ENCODE peak calls at places on chromosomes 13 and 19, in eight cellular contexts. S, J, N, B, K, D, E and G are unnamed samples.

GRCh38 chr19:19539738-19540703 is 2.0 kb downstream of the CILP2 start:
- DNase-seq in S (no peak), J (peak), N (peak), B (peak), K (peak), D (peak), E (no peak), G (no peak)

GRCh38 chr19:49862411-49863253 is 4.7 kb downstream of the PNKP start:
- DNase-seq in S (no peak), J (peak), N (no peak), B (no peak), K (no peak), D (no peak), E (no peak), G (no peak)

GRCh38 chr19:31054430-31054829 is 294.8 kb downstream of the TSHZ3 start:
- DNase-seq in S (no peak), J (peak), N (peak), B (peak), K (no peak), D (peak), E (peak), G (peak)

GRCh38 chr19:11138659-11139526 is 16.7 kb downstream of the SPC24 start:
- DNase-seq in S (peak), J (peak), N (peak), B (peak), K (peak), D (peak), E (peak), G (no peak)

GRCh38 chr19:48714759-48715261 is 4.7 kb downstream of the MAMSTR start:
- DNase-seq in S (no peak), J (no peak), N (no peak), B (no peak), K (no peak), D (no peak), E (no peak), G (no peak)

GRCh38 chr19:58248886-58249285 is 20.2 kb downstream of the ZNF544 start:
- DNase-seq in S (no peak), J (no peak), N (no peak), B (no peak), K (no peak), D (no peak), E (no peak), G (no peak)

GRCh38 chr13:50171585-50172282 is 156.5 kb downstream of the KCNRG start:
- DNase-seq in S (no peak), J (no peak), N (no peak), B (no peak), K (no peak), D (no peak), E (no peak), G (no peak)

GRCh38 chr13:110126391-110126961 is 180.5 kb downstream of the COL4A1 start:
- DNase-seq in S (peak), J (peak), N (peak), B (peak), K (no peak), D (peak), E (peak), G (no peak)

GRCh38 chr13:111659236-111659635 is 338.8 kb downstream of the TEX29 start:
- DNase-seq in S (no peak), J (peak), N (no peak), B (no peak), K (no peak), D (no peak), E (no peak), G (no peak)

GRCh38 chr13:107864543-107865460 is 350.5 kb downstream of the LIG4 start:
- DNase-seq in S (no peak), J (peak), N (peak), B (peak), K (no peak), D (peak), E (peak), G (peak)

GRCh38 chr19:21483589-21484170 is 21.7 kb upstream of the ZNF429 start:
- DNase-seq in S (no peak), J (peak), N (peak), B (no peak), K (no peak), D (peak), E (peak), G (peak)

GRCh38 chr13:46057251-46058015 is 4.9 kb upstream of the ZC3H13 start:
- DNase-seq in S (no peak), J (peak), N (no peak), B (no peak), K (no peak), D (peak), E (no peak), G (no peak)

GRCh38 chr19:55647732-55648656 is at the start of gene CCDC106:
- DNase-seq in S (no peak), J (peak), N (peak), B (peak), K (peak), D (peak), E (peak), G (no peak)

GRCh38 chr19:15498910-15499309 is 9.4 kb upstream of the CYP4F22 start:
- DNase-seq in S (no peak), J (no peak), N (no peak), B (no peak), K (no peak), D (no peak), E (no peak), G (no peak)

GRCh38 chr19:10908380-10908960 is 20.0 kb downstream of the YIPF2 start:
- DNase-seq in S (no peak), J (no peak), N (no peak), B (no peak), K (no peak), D (no peak), E (no peak), G (no peak)

GRCh38 chr19:42284066-42284501 is 15.0 kb downstream of the CIC start:
- DNase-seq in S (peak), J (peak), N (peak), B (peak), K (peak), D (peak), E (peak), G (no peak)

GRCh38 chr13:53064721-53065120 is 36.1 kb downstream of the OLFM4 start:
- DNase-seq in S (no peak), J (no peak), N (no peak), B (no peak), K (peak), D (no peak), E (no peak), G (no peak)

GRCh38 chr19:13526552-13526951 is 20.3 kb upstream of the CACNA1A start:
- DNase-seq in S (no peak), J (peak), N (no peak), B (no peak), K (no peak), D (peak), E (peak), G (no peak)

GRCh38 chr19:30096596-30097370 is 154.7 kb downstream of the URI1 start:
- DNase-seq in S (no peak), J (no peak), N (no peak), B (no peak), K (no peak), D (no peak), E (no peak), G (no peak)

GRCh38 chr19:1039646-1040475 is at the start of gene ABCA7:
- DNase-seq in S (peak), J (peak), N (peak), B (peak), K (peak), D (peak), E (peak), G (peak)

GRCh38 chr19:1042689-1043511 is 3.0 kb downstream of the ABCA7 start:
- DNase-seq in S (no peak), J (no peak), N (peak), B (no peak), K (no peak), D (no peak), E (no peak), G (no peak)

GRCh38 chr19:1040476-1041271 is 767 bp downstream of the ABCA7 start:
- DNase-seq in S (no peak), J (peak), N (peak), B (peak), K (peak), D (peak), E (peak), G (peak)

GRCh38 chr19:1041272-1041834 is 1.4 kb downstream of the ABCA7 start:
- DNase-seq in S (no peak), J (no peak), N (no peak), B (no peak), K (no peak), D (no peak), E (no peak), G (no peak)

DNA sequence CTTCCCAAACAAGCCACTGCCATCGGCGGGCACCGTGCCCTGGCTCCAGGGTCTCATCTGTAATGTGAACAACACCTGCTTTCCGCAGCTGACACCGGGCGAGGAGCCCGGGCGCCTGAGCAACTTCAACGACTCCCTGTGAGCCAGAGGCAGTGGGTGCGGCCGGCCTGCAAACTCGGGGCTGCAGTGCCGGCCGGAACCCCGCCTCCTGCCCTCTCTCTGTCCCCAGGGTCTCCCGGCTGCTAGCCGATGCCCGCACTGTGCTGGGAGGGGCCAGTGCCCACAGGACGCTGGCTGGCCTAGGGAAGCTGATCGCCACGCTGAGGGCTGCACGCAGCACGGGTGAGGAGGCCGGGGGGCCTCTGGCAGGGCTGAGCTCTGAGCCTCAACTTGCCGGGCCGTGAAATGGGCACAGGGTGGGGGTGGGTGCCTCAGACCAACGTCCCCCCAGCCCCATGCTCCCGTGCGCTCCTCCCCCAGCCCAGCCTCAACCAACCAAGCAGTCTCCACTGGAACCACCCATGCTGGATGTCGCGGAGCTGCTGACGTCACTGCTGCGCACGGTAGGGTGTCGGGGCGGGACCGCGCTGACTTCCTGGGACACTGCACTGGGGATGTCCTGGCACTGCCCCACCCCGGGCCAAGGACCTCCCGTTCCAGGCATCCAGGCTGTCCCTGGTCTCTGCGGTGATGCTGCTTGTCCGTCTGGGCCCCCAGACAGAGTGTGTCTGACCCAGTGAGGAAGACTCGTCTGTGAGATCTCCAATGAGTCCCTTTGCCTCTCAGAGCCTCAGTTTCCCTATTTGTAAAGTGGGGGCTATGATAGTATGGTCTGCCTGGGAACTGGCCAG is 2.2 kb downstream of the ABCA7 start:
- DNase-seq in S (no peak), J (no peak), N (no peak), B (no peak), K (peak), D (no peak), E (no peak), G (no peak)
- H3K4me3 ChIP-seq in S (peak), J (no peak), N (peak), B (no peak), K (no peak), D (no peak), E (no peak), G (no peak)

DNA sequence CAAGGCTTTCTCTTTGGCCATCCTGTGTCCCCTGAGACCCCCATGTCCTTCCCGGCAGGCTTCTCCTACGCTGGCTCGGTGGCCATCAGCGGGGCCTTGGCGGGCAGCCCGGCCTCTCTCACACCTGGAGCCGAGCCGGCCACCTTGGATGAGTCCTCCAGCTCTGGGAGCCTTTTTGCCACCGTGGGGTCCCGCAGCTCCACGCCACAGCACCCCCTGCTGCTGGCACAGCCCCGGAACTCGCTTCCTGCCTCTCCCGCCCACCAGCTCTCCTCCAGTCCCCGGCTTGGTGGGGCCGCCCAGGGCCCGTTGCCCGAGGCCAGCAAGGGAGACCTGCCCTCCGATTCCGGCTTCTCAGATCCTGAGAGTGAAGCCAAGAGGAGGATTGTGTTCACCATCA is 14.2 kb downstream of the PLEKHJ1 start:
- DNase-seq in S (no peak), J (no peak), N (no peak), B (no peak), K (no peak), D (no peak), E (no peak), G (no peak)
- TF ChIP-seq CTCF in S (no peak), J (peak), N (peak), B (peak), K (no peak), D (peak), E (peak), G (no peak)

GRCh38 chr13:97369269-97369893 is 64.6 kb upstream of the RAP2A start:
- DNase-seq in S (no peak), J (no peak), N (peak), B (no peak), K (no peak), D (no peak), E (peak), G (no peak)

GRCh38 chr13:97366172-97366688 is 67.7 kb upstream of the RAP2A start:
- DNase-seq in S (no peak), J (no peak), N (peak), B (no peak), K (no peak), D (no peak), E (no peak), G (no peak)

GRCh38 chr13:97367016-97367415 is 67.0 kb upstream of the RAP2A start:
- DNase-seq in S (no peak), J (no peak), N (peak), B (peak), K (no peak), D (peak), E (no peak), G (no peak)

GRCh38 chr13:97364827-97365226 is 69.1 kb upstream of the RAP2A start:
- DNase-seq in S (no peak), J (no peak), N (no peak), B (no peak), K (no peak), D (no peak), E (no peak), G (no peak)

DNA sequence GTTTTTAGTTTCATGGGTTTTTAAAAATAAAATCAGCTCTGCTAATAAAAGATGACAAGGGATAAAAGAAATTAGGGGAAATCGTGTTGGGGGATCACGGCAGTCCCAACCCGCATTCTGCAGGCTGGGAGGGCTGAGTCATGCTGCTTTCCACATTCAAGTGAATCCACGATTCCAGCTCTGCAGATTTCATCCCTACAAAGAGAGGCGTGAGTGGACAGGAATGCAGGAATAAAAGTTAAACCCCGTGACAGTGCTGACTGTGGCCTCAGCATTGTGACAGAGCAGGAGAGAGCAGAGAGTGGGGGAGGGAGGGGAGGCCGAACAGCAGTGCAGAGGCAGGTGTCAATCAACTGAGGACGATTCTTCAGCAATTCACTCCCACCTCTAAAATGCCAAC is 66.5 kb upstream of the RAP2A start:
- DNase-seq in S (no peak), J (peak), N (peak), B (peak), K (no peak), D (peak), E (peak), G (no peak)
- H3K4me3 ChIP-seq in S (peak), J (no peak), N (no peak), B (no peak), K (no peak), D (no peak), E (no peak), G (no peak)

GRCh38 chr13:22735381-22735995 is 445.3 kb upstream of the SGCG start:
- DNase-seq in S (no peak), J (peak), N (no peak), B (no peak), K (no peak), D (no peak), E (no peak), G (no peak)
- TF ChIP-seq CTCF in S (no peak), J (peak), N (no peak), B (no peak), K (no peak), D (no peak), E (no peak), G (peak)